ENCODE peak calls at places on chromosomes 3 and 15, in ten cellular contexts. S is lower lobe of right lung, C is heart right ventricle, E is tibial artery, U is Peyer's patch, X is IMR-90, J is esophagus muscularis mucosa, B is right atrium auricular region, T is cardiac muscle cell, G is ovary. A is an unnamed sample. For H3K4me1, the result is how much of the 10 kb centered on the place peaks cover.

GRCh38 chr3:69129531-69129930 is 7.1 kb upstream of the LMOD3 start:
- DNase-seq in S (no peak), C (no peak), E (no peak), U (no peak), X (no peak), J (no peak), B (no peak), T (no peak), G (no peak), A (no peak)

GRCh38 chr3:100968908-100969556 is 24.2 kb downstream of the ABI3BP start:
- DNase-seq in S (no peak), C (no peak), E (peak), U (no peak), X (no peak), J (no peak), B (peak), T (no peak), G (no peak), A (peak)

GRCh38 chr15:45180201-45180600 is 7.6 kb downstream of the SHF start:
- DNase-seq in S (no peak), C (no peak), E (no peak), U (no peak), X (no peak), J (no peak), B (no peak), T (no peak), G (no peak), A (no peak)

GRCh38 chr3:81425198-81425868 is 336.1 kb downstream of the GBE1 start:
- DNase-seq in S (no peak), C (no peak), E (no peak), U (no peak), X (peak), J (no peak), B (no peak), T (no peak), G (no peak), A (no peak)

GRCh38 chr15:101479342-101479845 is 10.1 kb downstream of the PCSK6 start:
- DNase-seq in S (no peak), C (no peak), E (no peak), U (peak), X (no peak), J (no peak), B (no peak), T (no peak), G (no peak), A (no peak)

GRCh38 chr3:150479370-150479769 is 66.9 kb downstream of the SERP1 start:
- DNase-seq in S (no peak), C (no peak), E (no peak), U (no peak), X (no peak), J (no peak), B (no peak), T (no peak), G (no peak), A (no peak)

GRCh38 chr3:7209098-7209497 is 348.2 kb downstream of the GRM7 start:
- DNase-seq in S (no peak), C (no peak), E (no peak), U (no peak), X (no peak), J (no peak), B (no peak), T (no peak), G (no peak), A (no peak)

GRCh38 chr3:148101061-148101460 is 596.6 kb upstream of the AGTR1 start:
- DNase-seq in S (no peak), C (no peak), E (no peak), U (no peak), X (peak), J (no peak), B (no peak), T (no peak), G (no peak), A (no peak)

GRCh38 chr15:101013769-101014223 is 94.6 kb downstream of the LRRK1 start:
- DNase-seq in S (no peak), C (peak), E (no peak), U (no peak), X (no peak), J (peak), B (peak), T (no peak), G (no peak), A (no peak)

GRCh38 chr15:96336045-96336642 is 5.6 kb downstream of the NR2F2 start:
- DNase-seq in S (no peak), C (no peak), E (no peak), U (no peak), X (no peak), J (no peak), B (no peak), T (no peak), G (no peak), A (no peak)

GRCh38 chr3:105353485-105354161 is 13.1 kb upstream of the ALCAM start:
- DNase-seq in S (peak), C (no peak), E (peak), U (no peak), X (peak), J (no peak), B (no peak), T (peak), G (no peak), A (peak)

GRCh38 chr15:77107531-77108355 is 36.8 kb upstream of the TSPAN3 start:
- DNase-seq in S (no peak), C (peak), E (peak), U (peak), X (peak), J (no peak), B (peak), T (peak), G (peak), A (peak)

GRCh38 chr15:78000089-78000926 is 77.2 kb downstream of the TBC1D2B start:
- DNase-seq in S (peak), C (peak), E (no peak), U (peak), X (peak), J (no peak), B (no peak), T (peak), G (peak), A (peak)

GRCh38 chr3:139020868-139021234 is at the start of gene PRR23B:
- DNase-seq in S (no peak), C (no peak), E (no peak), U (no peak), X (no peak), J (no peak), B (no peak), T (no peak), G (no peak), A (no peak)

GRCh38 chr3:173977747-173978146 is 580.2 kb downstream of the NLGN1 start:
- DNase-seq in S (no peak), C (no peak), E (no peak), U (no peak), X (peak), J (no peak), B (no peak), T (no peak), G (no peak), A (no peak)

GRCh38 chr3:171339606-171340005 is 120.6 kb downstream of the TNIK start:
- DNase-seq in S (peak), C (no peak), E (no peak), U (peak), X (no peak), J (no peak), B (no peak), T (no peak), G (no peak), A (no peak)

GRCh38 chr15:40295870-40296560 is 11.7 kb downstream of the PLCB2 start:
- DNase-seq in S (peak), C (peak), E (no peak), U (no peak), X (no peak), J (no peak), B (no peak), T (peak), G (no peak), A (peak)

GRCh38 chr3:186165331-186165730 is 56.4 kb upstream of the ETV5 start:
- DNase-seq in S (no peak), C (no peak), E (no peak), U (no peak), X (no peak), J (no peak), B (no peak), T (no peak), G (no peak), A (no peak)

GRCh38 chr3:28544831-28545230 is 196.2 kb upstream of the AZI2 start:
- DNase-seq in S (no peak), C (no peak), E (no peak), U (no peak), X (no peak), J (no peak), B (no peak), T (no peak), G (no peak), A (no peak)

GRCh38 chr3:95387242-95388021 is 1324.6 kb downstream of the NSUN3 start:
- DNase-seq in S (no peak), C (no peak), E (no peak), U (no peak), X (no peak), J (no peak), B (no peak), T (no peak), G (no peak), A (no peak)

GRCh38 chr3:175211481-175211880 is 352.3 kb downstream of the NAALADL2 start:
- DNase-seq in S (no peak), C (no peak), E (no peak), U (no peak), X (no peak), J (no peak), B (no peak), T (no peak), G (no peak), A (no peak)

GRCh38 chr15:70033529-70034140 is 64.1 kb downstream of the TLE3 start:
- DNase-seq in S (no peak), C (no peak), E (no peak), U (peak), X (peak), J (no peak), B (no peak), T (no peak), G (no peak), A (no peak)

GRCh38 chr15:70447927-70448698 is 315.2 kb downstream of the UACA start:
- DNase-seq in S (peak), C (peak), E (no peak), U (no peak), X (no peak), J (no peak), B (no peak), T (peak), G (no peak), A (peak)

GRCh38 chr3:49803464-49804140 is 541 bp downstream of the INKA1 start:
- DNase-seq in S (peak), C (peak), E (no peak), U (peak), X (peak), J (no peak), B (peak), T (no peak), G (peak), A (no peak)

GRCh38 chr3:50848308-50848707 is 173.6 kb downstream of the DOCK3 start:
- DNase-seq in S (no peak), C (no peak), E (no peak), U (no peak), X (no peak), J (no peak), B (no peak), T (no peak), G (no peak), A (no peak)

GRCh38 chr3:120258009-120258408 is 27.0 kb downstream of the GPR156 start:
- DNase-seq in S (no peak), C (no peak), E (no peak), U (no peak), X (no peak), J (no peak), B (no peak), T (no peak), G (no peak), A (no peak)

GRCh38 chr3:126466886-126467610 is 8.6 kb downstream of the ZXDC start:
- DNase-seq in S (no peak), C (no peak), E (peak), U (no peak), X (no peak), J (no peak), B (no peak), T (no peak), G (no peak), A (no peak)

GRCh38 chr3:189202583-189202982 is 30.8 kb downstream of the TPRG1 start:
- DNase-seq in S (no peak), C (no peak), E (no peak), U (no peak), X (no peak), J (no peak), B (no peak), T (no peak), G (no peak), A (no peak)

GRCh38 chr15:65115086-65115485 is at the start of gene UBAP1L:
- DNase-seq in S (no peak), C (no peak), E (no peak), U (no peak), X (no peak), J (no peak), B (no peak), T (no peak), G (no peak), A (no peak)

GRCh38 chr3:10292505-10293419 is at the start of gene GHRL:
- DNase-seq in S (peak), C (no peak), E (no peak), U (no peak), X (no peak), J (no peak), B (no peak), T (no peak), G (no peak), A (no peak)

GRCh38 chr3:5787863-5788488 is 600.5 kb downstream of the EDEM1 start:
- DNase-seq in S (no peak), C (peak), E (peak), U (no peak), X (no peak), J (no peak), B (no peak), T (peak), G (peak), A (no peak)

GRCh38 chr3:197124713-197125112 is 95.1 kb upstream of the MELTF start:
- DNase-seq in S (no peak), C (no peak), E (no peak), U (no peak), X (peak), J (no peak), B (no peak), T (no peak), G (no peak), A (no peak)

GRCh38 chr3:122943828-122944190 is 83.8 kb downstream of the SEMA5B start:
- DNase-seq in S (no peak), C (no peak), E (no peak), U (no peak), X (no peak), J (no peak), B (no peak), T (no peak), G (no peak), A (no peak)

GRCh38 chr3:122942937-122943827 is 84.4 kb downstream of the SEMA5B start:
- DNase-seq in S (peak), C (peak), E (peak), U (peak), X (peak), J (no peak), B (no peak), T (peak), G (peak), A (peak)

GRCh38 chr3:122940628-122941086 is 86.9 kb downstream of the SEMA5B start:
- DNase-seq in S (no peak), C (no peak), E (no peak), U (no peak), X (no peak), J (no peak), B (no peak), T (no peak), G (peak), A (no peak)

GRCh38 chr3:122942241-122942640 is 85.3 kb downstream of the SEMA5B start:
- DNase-seq in S (no peak), C (no peak), E (no peak), U (no peak), X (no peak), J (no peak), B (no peak), T (no peak), G (no peak), A (no peak)

DNA sequence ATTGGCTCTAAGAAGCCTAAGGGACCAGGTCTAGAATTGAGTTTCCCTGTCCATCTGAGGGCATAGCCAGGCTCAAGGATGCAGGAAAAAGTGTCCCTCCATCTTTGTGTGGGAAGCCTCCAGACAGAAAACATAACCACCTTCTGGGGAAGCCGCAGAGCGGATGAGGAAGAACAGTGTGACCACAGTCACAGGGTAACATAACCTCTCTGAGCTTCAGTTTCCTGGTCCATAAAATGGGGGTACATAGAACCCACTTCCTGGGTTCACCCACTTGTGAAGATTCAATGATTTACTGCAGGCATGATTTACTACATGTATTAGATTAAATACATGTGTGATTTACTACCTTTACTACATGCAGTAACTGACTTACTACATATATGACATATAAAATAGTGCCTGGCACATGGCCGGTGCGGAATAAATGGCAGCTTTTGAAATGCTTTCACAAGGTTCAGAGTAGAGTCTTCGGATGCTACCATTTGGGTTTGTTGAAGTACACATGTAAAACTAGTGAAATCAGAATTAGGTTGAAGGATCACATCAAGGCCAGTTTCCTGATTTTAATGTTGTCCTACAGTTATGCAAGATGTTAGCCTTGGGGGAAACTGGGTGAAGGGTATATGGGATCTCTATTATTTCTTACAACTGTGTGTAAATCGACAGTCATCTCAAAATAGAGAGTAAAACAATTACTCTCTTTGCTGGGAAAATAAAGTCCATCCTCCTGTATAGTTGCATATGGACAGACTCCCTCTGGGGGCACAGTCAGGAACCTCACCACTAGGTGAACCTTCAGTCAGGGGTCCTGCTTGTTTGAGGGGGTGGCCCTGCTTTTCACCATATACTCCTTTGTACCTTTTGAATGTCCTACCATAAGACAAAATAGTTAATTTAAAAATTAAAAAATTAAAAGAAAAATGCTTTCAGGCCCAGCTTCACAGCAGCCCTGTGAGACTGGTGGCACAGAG is 86.0 kb downstream of the SEMA5B start:
- DNase-seq in S (no peak), C (no peak), E (no peak), U (no peak), X (no peak), J (no peak), B (no peak), T (no peak), G (no peak), A (no peak)
- H3K27ac ChIP-seq in S (no peak), C (no peak), E (no peak), U (no peak), X (no peak), J (peak), B (no peak), T (no peak), G (no peak), A (peak)

GRCh38 chr3:112632596-112632995 is 8.3 kb downstream of the CCDC80 start:
- DNase-seq in S (no peak), C (no peak), E (no peak), U (no peak), X (peak), J (no peak), B (no peak), T (no peak), G (no peak), A (no peak)

GRCh38 chr3:112633191-112633590 is 7.8 kb downstream of the CCDC80 start:
- DNase-seq in S (no peak), C (no peak), E (no peak), U (no peak), X (no peak), J (no peak), B (no peak), T (no peak), G (no peak), A (no peak)

GRCh38 chr3:112633757-112634156 is 7.2 kb downstream of the CCDC80 start:
- DNase-seq in S (no peak), C (no peak), E (no peak), U (no peak), X (no peak), J (no peak), B (no peak), T (no peak), G (no peak), A (no peak)

GRCh38 chr3:112629425-112629824 is 11.5 kb downstream of the CCDC80 start:
- DNase-seq in S (no peak), C (peak), E (peak), U (no peak), X (peak), J (no peak), B (peak), T (peak), G (peak), A (peak)

DNA sequence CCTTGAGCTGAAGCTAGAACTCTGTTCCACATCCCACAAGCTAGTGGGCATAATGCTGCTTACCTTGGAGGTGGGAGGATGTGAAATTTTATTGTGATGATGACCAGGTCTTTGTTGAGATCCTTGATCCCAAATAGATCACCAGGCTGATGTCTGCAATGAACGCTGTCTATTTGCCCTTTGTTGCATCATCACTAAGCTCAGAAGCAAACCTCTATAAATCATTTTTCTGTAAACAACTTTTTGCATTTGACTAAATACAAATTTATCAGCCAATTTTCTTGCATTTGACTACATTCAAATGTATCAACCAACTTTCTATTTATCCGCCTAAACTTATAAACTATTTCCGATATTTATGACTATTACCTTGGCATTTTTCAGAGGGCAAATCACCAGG is 9.7 kb downstream of the CCDC80 start:
- DNase-seq in S (no peak), C (no peak), E (no peak), U (no peak), X (no peak), J (no peak), B (no peak), T (no peak), G (no peak), A (no peak)
- H3K4me3 ChIP-seq in S (no peak), C (no peak), E (no peak), U (no peak), X (no peak), J (no peak), B (no peak), T (no peak), G (no peak), A (no peak)

GRCh38 chr15:32034106-32034505 is 3.8 kb downstream of the CHRNA7 start:
- DNase-seq in S (no peak), C (no peak), E (no peak), U (no peak), X (no peak), J (no peak), B (no peak), T (no peak), G (no peak), A (no peak)
- H3K4me1 ChIP-seq in S (under half), C (under half), E (under half), U (under half), X (under half), J (under half), B (under half), T (under half), G (under half), A (under half)

GRCh38 chr3:20323307-20323927 is 137.4 kb upstream of the SGO1 start:
- DNase-seq in S (no peak), C (no peak), E (no peak), U (no peak), X (no peak), J (no peak), B (no peak), T (no peak), G (no peak), A (no peak)
- H3K27ac ChIP-seq in S (no peak), C (no peak), E (no peak), U (no peak), X (no peak), J (no peak), B (no peak), T (no peak), G (no peak), A (no peak)

A was measured in left ventricle myocardium inferior.